ENCODE peak calls at places on chromosomes 13 and 19, in four cellular contexts. E is heart left ventricle, S is H1, Y is A549. W is an unnamed sample.

GRCh38 chr13:67469623-67470022 is 239.5 kb upstream of the PCDH9 start:
- DNase-seq in S (no peak), E (no peak), Y (no peak), W (no peak)

GRCh38 chr19:3832001-3832400 is 36.8 kb downstream of the ZFR2 start:
- DNase-seq in S (no peak), Y (no peak), E (no peak), W (no peak)

GRCh38 chr13:103157034-103157433 is 90.8 kb upstream of the SLC10A2 start:
- DNase-seq in S (no peak), Y (no peak), E (no peak), W (no peak)

GRCh38 chr19:39372941-39373340 is 18.0 kb downstream of the PAF1 start:
- DNase-seq in Y (no peak), E (no peak), S (no peak), W (no peak)

GRCh38 chr13:29888306-29888705 is 37.9 kb upstream of the UBL3 start:
- DNase-seq in E (no peak), Y (no peak), S (no peak), W (no peak)

GRCh38 chr13:44471686-44472085 is 98.1 kb downstream of the SERP2 start:
- DNase-seq in Y (peak; percentile 8), S (no peak), E (no peak), W (no peak)

GRCh38 chr13:26324294-26324693 is 70.4 kb downstream of the CDK8 start:
- DNase-seq in E (no peak), S (no peak), Y (no peak), W (no peak)

GRCh38 chr13:72458701-72459100 is 268.7 kb downstream of the MZT1 start:
- DNase-seq in S (no peak), E (no peak), Y (no peak), W (no peak)

GRCh38 chr19:58326501-58326913 is 287 bp upstream of the ZSCAN22 start:
- DNase-seq in E (no peak), Y (no peak), S (no peak), W (no peak)

GRCh38 chr13:29369060-29369743 is 226.3 kb downstream of the SLC7A1 start:
- DNase-seq in E (no peak), S (no peak), Y (no peak), W (peak; percentile 9)

GRCh38 chr19:51246153-51246552 is 4.7 kb upstream of the SIGLECL1 start:
- DNase-seq in S (no peak), Y (no peak), E (no peak), W (no peak)

GRCh38 chr19:10499550-10500246 is 3.5 kb downstream of the KEAP1 start:
- DNase-seq in Y (no peak), S (peak; percentile 58), E (no peak), W (no peak)

GRCh38 chr13:65841156-65841555 is 1389.0 kb downstream of the PCDH9 start:
- DNase-seq in S (no peak), Y (no peak), E (no peak), W (no peak)

GRCh38 chr13:36608474-36608873 is 65.3 kb upstream of the SERTM1 start:
- DNase-seq in Y (no peak), S (no peak), E (no peak), W (no peak)

GRCh38 chr13:80753951-80754350 is 413.0 kb upstream of the SPRY2 start:
- DNase-seq in S (no peak), Y (no peak), E (no peak), W (no peak)

GRCh38 chr13:35256459-35257148 is 219.9 kb downstream of the MAB21L1 start:
- DNase-seq in S (no peak), Y (no peak), E (no peak), W (no peak)

GRCh38 chr19:35162471-35163326 is 8.2 kb downstream of the FXYD5 start:
- DNase-seq in Y (no peak), E (no peak), S (no peak), W (no peak)

GRCh38 chr19:15640294-15640903 is at the start of gene CYP4F3:
- DNase-seq in Y (peak; percentile 72), S (no peak), E (peak; percentile 78), W (peak; percentile 79)

GRCh38 chr19:30092721-30093569 is 150.9 kb downstream of the URI1 start:
- DNase-seq in S (no peak), E (peak; percentile 38), Y (no peak), W (no peak)

GRCh38 chr13:97228850-97229521 is 6.9 kb downstream of the MBNL2 start:
- DNase-seq in Y (no peak), E (no peak), S (no peak), W (no peak)

GRCh38 chr13:80160110-80160509 is 180.8 kb downstream of the SPRY2 start:
- DNase-seq in S (no peak), Y (no peak), E (no peak), W (no peak)

GRCh38 chr13:41746259-41746658 is 214.7 kb downstream of the VWA8 start:
- DNase-seq in S (no peak), E (no peak), Y (no peak), W (no peak)

GRCh38 chr19:7986321-7987083 is 18.9 kb downstream of the ELAVL1 start:
- DNase-seq in E (no peak), S (no peak), Y (no peak), W (no peak)

GRCh38 chr19:46714523-46715106 is 2.3 kb downstream of the PRKD2 start:
- DNase-seq in Y (no peak), S (peak; percentile 56), E (no peak), W (no peak)

GRCh38 chr19:36093146-36093662 is 17.7 kb upstream of the OVOL3 start:
- DNase-seq in E (no peak), Y (no peak), S (no peak), W (no peak)

GRCh38 chr13:41384749-41385503 is 72.4 kb upstream of the RGCC start:
- DNase-seq in E (no peak), S (no peak), Y (no peak), W (no peak)

GRCh38 chr19:33683881-33684549 is 62.3 kb downstream of the CHST8 start:
- DNase-seq in S (peak; percentile 89), Y (peak; percentile 49), E (peak; percentile 65), W (peak; percentile 45)

GRCh38 chr19:39409207-39409885 is 2.7 kb downstream of the ZFP36 start:
- DNase-seq in E (peak; percentile 94), S (peak; percentile 94), Y (peak; percentile 85), W (peak; percentile 98)

GRCh38 chr13:101144808-101145419 is 271.4 kb downstream of the NALCN start:
- DNase-seq in E (no peak), Y (no peak), S (no peak), W (peak; percentile 14)

DNA sequence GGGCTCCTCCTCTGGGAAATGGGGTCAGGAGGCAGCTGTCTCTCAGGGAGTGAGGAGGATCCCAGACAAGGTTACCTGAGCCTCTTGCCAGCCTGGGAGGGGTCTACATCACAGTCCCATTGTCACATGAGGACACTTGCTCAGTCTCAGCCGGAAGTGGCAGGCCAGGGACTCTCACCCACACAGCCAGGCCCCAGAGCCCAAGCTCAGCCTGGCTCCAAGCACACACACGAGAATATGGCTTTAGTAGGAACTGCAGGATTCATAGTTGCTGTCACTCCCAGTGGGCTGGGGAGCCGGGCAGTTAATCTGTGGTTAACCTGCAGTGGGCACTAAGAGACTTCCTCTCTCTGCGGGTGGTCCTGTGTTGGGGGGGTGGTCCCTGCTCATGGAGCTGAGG is 15.8 kb upstream of the RELB start:
- DNase-seq in S (no peak), E (no peak), Y (no peak), W (no peak)
- TF ChIP-seq POLR2A in S (no peak), E (no peak), Y (no peak), W (no peak)

GRCh38 chr19:56350416-56351045 is 35.9 kb upstream of the ZSCAN5A start:
- DNase-seq in Y (peak; percentile 11), E (no peak), S (peak; percentile 52), W (peak; percentile 11)

GRCh38 chr19:56351208-56351607 is 36.6 kb upstream of the ZSCAN5A start:
- DNase-seq in S (no peak), Y (no peak), E (no peak), W (no peak)

GRCh38 chr19:56347163-56347778 is 32.6 kb upstream of the ZSCAN5A start:
- DNase-seq in Y (no peak), S (no peak), E (no peak), W (no peak)

DNA sequence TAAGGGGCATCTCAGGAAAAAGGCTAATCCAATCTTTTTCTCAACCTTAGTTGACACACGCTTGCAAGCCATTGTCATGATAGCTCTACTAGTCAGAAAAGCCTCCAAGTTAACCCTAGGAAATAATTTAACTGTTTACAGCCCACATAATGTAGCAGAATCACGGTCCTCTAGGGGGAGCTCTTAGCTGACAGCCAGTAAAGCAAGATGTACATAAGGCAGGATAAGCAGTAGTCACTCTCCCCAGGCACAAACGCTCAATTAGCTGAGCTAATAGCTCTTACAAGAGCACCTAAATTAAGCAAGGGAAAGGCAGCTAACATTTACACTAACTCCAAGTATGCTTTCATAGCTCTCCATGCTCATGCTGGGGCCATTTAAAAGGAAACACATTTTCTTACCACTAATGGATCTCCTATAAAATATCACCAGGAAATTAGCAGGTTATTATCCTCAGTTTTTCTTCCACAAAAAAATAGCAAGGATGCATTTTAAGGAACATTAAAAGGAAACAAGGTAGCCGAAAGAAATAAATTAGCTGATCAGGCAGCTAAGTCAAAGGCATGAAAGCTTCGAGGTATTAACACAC is 33.7 kb upstream of the ZSCAN5A start:
- DNase-seq in E (no peak), Y (no peak), S (peak; percentile 46), W (no peak)
- TF ChIP-seq CTCF in E (no peak), Y (no peak), S (peak; percentile 72), W (no peak)

GRCh38 chr13:49528161-49528560 is 32.4 kb downstream of the PHF11 start:
- DNase-seq in E (no peak), S (no peak), Y (no peak), W (no peak)
- TF ChIP-seq POLR2A in E (no peak), S (no peak), Y (no peak), W (no peak)

DNA sequence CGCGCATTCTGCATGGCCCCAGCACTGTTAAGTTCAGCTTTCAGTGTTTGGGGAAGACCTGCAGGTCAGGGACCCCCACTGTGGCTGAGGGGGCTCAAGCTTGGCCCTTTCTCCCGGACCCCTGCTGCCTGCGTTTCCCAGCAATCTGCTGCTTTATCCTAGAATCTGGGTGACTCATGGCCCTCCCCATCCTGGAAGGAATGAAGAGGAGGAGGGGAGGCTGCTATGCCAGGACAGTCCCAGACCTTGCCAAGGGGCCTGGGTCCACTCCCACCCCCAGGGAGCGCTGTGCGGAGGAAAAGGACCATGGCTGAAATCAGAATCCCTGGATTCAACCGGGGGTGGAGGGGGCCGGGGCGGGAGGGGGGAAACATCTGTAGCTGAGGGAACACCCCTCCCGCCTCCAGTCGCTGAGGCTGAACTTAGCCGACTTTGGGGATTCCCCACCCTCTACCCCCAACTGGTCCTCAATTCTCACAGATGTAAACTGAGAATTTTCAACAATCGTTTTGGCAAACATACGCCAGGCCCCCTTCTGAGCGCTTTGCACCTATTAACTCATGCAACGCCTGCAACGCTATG is 20.6 kb downstream of the ZNF114 start:
- DNase-seq in S (peak; percentile 86), E (no peak), Y (peak; percentile 70), W (no peak)
- TF ChIP-seq CTCF in S (peak; percentile 63), E (no peak), Y (no peak), W (no peak)